ENCODE peak calls at places on chromosomes 1 and 21, in seven cellular contexts. O is fibroblast of pulmonary artery, P is keratinocyte, F is astrocyte of the spinal cord, N is GM23338, J is Calu3, R is GM12878. G is an unnamed sample.
A peak's percentile ranks its signal among the peaks of the same experiment; 100 is the strongest.

GRCh38 chr1:15852036-15852827 is 4.7 kb downstream of the SPEN start:
- DNase-seq in O (no peak), P (no peak), F (peak; percentile 20), N (no peak), J (no peak), R (no peak), G (no peak)

GRCh38 chr1:88646852-88647645 is 37.0 kb upstream of the PKN2 start:
- DNase-seq in O (no peak), P (peak; percentile 35), F (no peak), N (no peak), J (no peak), R (no peak), G (peak; percentile 62)

GRCh38 chr1:42998381-42998780 is 39.7 kb upstream of the SLC2A1 start:
- DNase-seq in O (no peak), P (no peak), F (peak; percentile 27), N (no peak), J (no peak), R (no peak), G (no peak)

GRCh38 chr1:68140536-68140935 is 90.1 kb upstream of the DIRAS3 start:
- DNase-seq in O (peak; percentile 49), P (no peak), F (peak; percentile 46), N (no peak), J (no peak), R (no peak), G (no peak)

GRCh38 chr1:205817988-205818387 is 5.0 kb upstream of the SLC41A1 start:
- DNase-seq in O (no peak), P (no peak), F (no peak), N (no peak), J (no peak), R (no peak), G (no peak)

GRCh38 chr1:79790950-79791349 is 784.4 kb upstream of the ADGRL4 start:
- DNase-seq in O (peak; percentile 20), P (no peak), F (no peak), N (no peak), J (no peak), R (no peak), G (no peak)

GRCh38 chr1:48109390-48110009 is 112.3 kb upstream of the TRABD2B start:
- DNase-seq in O (peak; percentile 76), P (no peak), F (peak; percentile 62), N (peak; percentile 82), J (peak; percentile 44), R (no peak), G (peak; percentile 74)

GRCh38 chr1:38129971-38130370 is 83.4 kb upstream of the POU3F1 start:
- DNase-seq in O (no peak), P (no peak), F (no peak), N (no peak), J (no peak), R (no peak), G (no peak)

GRCh38 chr1:115089443-115090340 is at the start of gene TSPAN2:
- DNase-seq in O (no peak), P (no peak), F (peak; percentile 49), N (peak; percentile 98), J (peak; percentile 81), R (no peak), G (no peak)

GRCh38 chr1:178192686-178193085 is 98.8 kb downstream of the RASAL2 start:
- DNase-seq in O (peak; percentile 91), P (peak; percentile 42), F (peak; percentile 75), N (no peak), J (peak; percentile 63), R (no peak), G (peak; percentile 96)

GRCh38 chr21:37873655-37874054 is 42.6 kb downstream of the KCNJ6 start:
- DNase-seq in O (peak; percentile 36), P (no peak), F (no peak), N (peak; percentile 52), J (no peak), R (no peak), G (peak; percentile 17)

GRCh38 chr1:66147226-66147625 is 354.5 kb downstream of the PDE4B start:
- DNase-seq in O (no peak), P (no peak), F (no peak), N (no peak), J (no peak), R (no peak), G (no peak)

GRCh38 chr1:98991127-98992003 is 13.3 kb downstream of the PLPPR5 start:
- DNase-seq in O (peak; percentile 86), P (peak; percentile 54), F (peak; percentile 97), N (peak; percentile 43), J (peak; percentile 16), R (peak; percentile 1), G (peak; percentile 62)
- TF ChIP-seq CTCF in O (peak; percentile 42), P (peak; percentile 19), F (peak; percentile 26), N (peak; percentile 70), J (no peak), R (peak; percentile 34), G (peak; percentile 40)

GRCh38 chr1:63671514-63671913 is 78.3 kb downstream of the PGM1 start:
- DNase-seq in O (no peak), P (no peak), F (no peak), N (no peak), J (no peak), R (no peak), G (no peak)

GRCh38 chr1:63678200-63678599 is 85.0 kb downstream of the PGM1 start:
- DNase-seq in O (no peak), P (no peak), F (no peak), N (no peak), J (no peak), R (no peak), G (no peak)

GRCh38 chr1:63677497-63677896 is 84.3 kb downstream of the PGM1 start:
- DNase-seq in O (no peak), P (no peak), F (no peak), N (no peak), J (no peak), R (no peak), G (no peak)

GRCh38 chr1:63674865-63675815 is 81.9 kb downstream of the PGM1 start:
- DNase-seq in O (no peak), P (no peak), F (peak; percentile 33), N (no peak), J (peak; percentile 29), R (no peak), G (peak; percentile 47)

DNA sequence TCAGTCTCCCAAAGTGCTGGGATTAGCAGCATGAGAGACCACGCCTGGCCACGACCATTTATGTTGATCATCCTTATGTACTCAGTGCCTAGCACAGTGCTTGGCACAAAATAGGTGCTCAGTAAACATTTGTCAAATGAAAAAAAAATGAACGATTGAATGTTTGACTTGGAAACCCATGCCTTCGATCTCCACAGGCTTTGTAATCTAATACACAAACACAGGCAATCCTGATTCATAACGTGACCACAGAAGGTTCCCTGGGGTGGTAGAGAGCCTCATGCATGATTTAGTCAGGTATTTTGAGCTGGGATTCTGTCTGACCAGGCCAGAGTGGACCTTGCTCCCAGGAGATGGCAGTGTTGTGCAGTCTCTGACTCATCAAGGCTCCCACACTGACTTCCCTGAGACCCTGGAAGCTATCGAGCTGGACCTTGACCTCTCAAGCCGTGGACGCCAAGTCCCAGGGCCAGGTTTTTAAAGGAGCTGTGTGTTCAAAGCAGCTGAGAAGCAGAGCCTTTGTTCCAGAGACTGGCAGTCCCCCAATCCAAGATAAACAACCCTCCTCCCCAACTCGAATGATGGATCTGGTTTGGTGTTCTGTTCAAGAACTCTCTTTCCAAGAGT is 81.1 kb downstream of the PGM1 start:
- DNase-seq in O (peak; percentile 91), P (no peak), F (peak; percentile 96), N (peak; percentile 92), J (peak; percentile 89), R (no peak), G (peak; percentile 90)
- TF ChIP-seq CTCF in O (peak; percentile 89), P (peak; percentile 54), F (peak; percentile 82), N (peak; percentile 86), J (peak; percentile 69), R (peak; percentile 42), G (peak; percentile 58)

DNA sequence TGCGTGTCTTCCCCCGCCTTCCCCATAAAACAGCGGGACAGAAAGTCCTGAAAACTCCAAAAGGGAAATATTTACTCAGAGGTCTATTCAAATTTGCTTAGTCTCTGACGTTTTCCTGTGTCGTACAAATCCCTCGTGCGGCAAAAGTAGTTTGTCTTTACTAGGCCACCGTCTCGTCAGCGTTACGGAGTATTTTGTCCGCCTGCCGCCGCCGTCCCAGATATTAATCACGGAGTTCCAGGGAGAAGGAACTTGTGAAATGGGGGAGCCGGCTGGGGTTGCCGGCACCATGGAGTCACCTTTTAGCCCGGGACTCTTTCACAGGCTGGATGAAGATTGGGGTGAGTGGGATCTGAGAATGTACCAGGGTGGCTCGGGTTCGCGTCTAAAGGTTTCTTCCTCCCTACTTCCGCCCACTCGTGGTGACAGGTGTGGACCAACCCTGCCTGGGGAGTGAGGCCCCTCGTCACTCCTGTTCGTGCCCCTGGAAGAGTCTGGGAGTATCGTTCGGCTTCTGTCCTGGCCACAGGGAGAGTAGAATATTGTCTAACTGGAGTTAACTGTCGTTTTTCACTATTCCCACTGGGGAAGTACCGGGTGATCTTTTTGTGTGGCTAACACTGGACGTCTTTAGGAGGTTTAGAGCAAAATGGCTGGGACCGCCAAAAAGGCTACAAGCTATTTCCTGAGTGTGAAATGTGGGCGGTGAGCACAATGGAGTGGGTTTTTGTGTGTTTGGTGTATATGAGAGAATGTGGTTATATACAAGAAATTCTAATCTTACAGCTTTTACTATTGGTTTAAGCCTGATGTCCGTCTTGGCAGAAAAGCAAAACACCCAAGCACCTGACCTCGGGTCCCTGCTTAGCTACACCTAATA is at the start of gene ATF6:
- DNase-seq in O (peak; percentile 97), P (no peak), F (peak; percentile 95), N (peak; percentile 86), J (peak; percentile 87), R (peak; percentile 72), G (peak; percentile 98)
- TF ChIP-seq CTCF in O (no peak), P (no peak), F (no peak), N (no peak), J (no peak), R (no peak), G (no peak)

DNA sequence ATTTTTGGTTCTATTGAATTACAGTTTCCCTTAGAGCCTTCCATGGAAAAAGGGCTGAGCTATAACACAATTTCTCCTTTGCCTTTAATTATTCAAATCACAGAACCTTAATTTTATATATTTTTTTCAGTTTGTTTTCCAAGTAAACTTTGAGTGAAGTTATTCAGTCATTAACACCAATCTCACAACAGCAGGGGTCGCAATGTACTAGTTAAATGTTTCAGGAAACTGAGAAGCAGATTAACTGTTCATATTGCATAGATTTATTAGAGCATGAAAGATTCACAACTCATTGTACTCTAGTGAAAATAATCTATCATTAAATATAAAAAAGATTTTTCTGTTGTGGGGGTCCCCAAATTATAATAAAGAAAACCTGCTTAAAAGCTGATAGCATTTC is 64.1 kb downstream of the KIFAP3 start:
- DNase-seq in O (peak; percentile 84), P (no peak), F (peak; percentile 61), N (peak; percentile 65), J (peak; percentile 65), R (no peak), G (peak; percentile 74)
- TF ChIP-seq CTCF in O (peak; percentile 53), P (peak; percentile 12), F (peak; percentile 31), N (peak; percentile 70), J (peak; percentile 46), R (peak; percentile 25), G (peak; percentile 54)